ENCODE peak calls at places on chromosomes 2 and 18, in seven cellular contexts. M is AG04450, H is WTC11, K is NCI-H526, W is GM12892, A is naive B cell, E is T-cell. Z is an unnamed sample.

GRCh38 chr2:222714361-222715256 is 43.2 kb downstream of the MOGAT1 start:
- DNase-seq in H (no peak), M (no peak), E (no peak), W (no peak), A (no peak), K (no peak), Z (no peak)

GRCh38 chr18:3647636-3648035 is 197.7 kb downstream of the TGIF1 start:
- DNase-seq in M (no peak), K (no peak), A (no peak), H (no peak), E (no peak), W (no peak), Z (no peak)

GRCh38 chr2:127721978-127722355 is 20.7 kb downstream of the SFT2D3 start:
- DNase-seq in A (no peak), E (no peak), M (no peak), K (no peak), H (no peak), W (no peak), Z (peak; percentile 31)

GRCh38 chr2:42971947-42972736 is 179.8 kb upstream of the HAAO start:
- DNase-seq in A (no peak), K (no peak), H (no peak), W (no peak), E (no peak), M (no peak), Z (no peak)

GRCh38 chr18:34661464-34662087 is 48.5 kb upstream of the DTNA start:
- DNase-seq in E (no peak), M (peak; percentile 7), A (no peak), W (peak; percentile 16), K (peak; percentile 38), H (no peak), Z (peak; percentile 60)

GRCh38 chr2:55010915-55011314 is 39.3 kb downstream of the RTN4 start:
- DNase-seq in A (no peak), M (no peak), W (no peak), H (no peak), K (no peak), E (no peak), Z (peak; percentile 51)

GRCh38 chr2:182954789-182955188 is 83.5 kb downstream of the NCKAP1 start:
- DNase-seq in M (no peak), A (no peak), K (no peak), E (no peak), H (no peak), W (no peak), Z (no peak)

GRCh38 chr2:237128845-237129592 is 43.3 kb downstream of the COPS8 start:
- DNase-seq in W (no peak), M (no peak), E (no peak), A (no peak), H (no peak), K (no peak), Z (no peak)

GRCh38 chr18:54255141-54255540 is 14.2 kb upstream of the POLI start:
- DNase-seq in A (no peak), E (no peak), H (no peak), M (no peak), K (peak; percentile 30), W (no peak), Z (no peak)

GRCh38 chr2:89844221-89844943 is 1152.9 kb downstream of the RPIA start:
- DNase-seq in K (no peak), W (no peak), A (no peak), H (no peak), E (no peak), M (no peak), Z (no peak)

GRCh38 chr2:128414351-128414750 is 95.7 kb upstream of the HS6ST1 start:
- DNase-seq in A (no peak), E (no peak), K (no peak), W (no peak), M (no peak), H (no peak), Z (no peak)

GRCh38 chr2:65465857-65466256 is 33.5 kb upstream of the SPRED2 start:
- DNase-seq in E (no peak), H (no peak), M (no peak), A (no peak), K (peak; percentile 33), W (no peak), Z (no peak)

GRCh38 chr18:42533010-42533409 is 578.0 kb downstream of the PIK3C3 start:
- DNase-seq in H (no peak), K (no peak), M (no peak), W (no peak), A (no peak), E (no peak), Z (no peak)

GRCh38 chr18:9273221-9273620 is 61.4 kb upstream of the TWSG1 start:
- DNase-seq in A (no peak), W (no peak), E (no peak), K (no peak), M (no peak), H (no peak), Z (no peak)

GRCh38 chr2:217933326-217933993 is 69.3 kb downstream of the TNS1 start:
- DNase-seq in M (no peak), K (peak; percentile 54), E (no peak), A (no peak), H (no peak), W (no peak), Z (no peak)

GRCh38 chr2:218397502-218398436 is 1.9 kb upstream of the CTDSP1 start:
- DNase-seq in H (peak; percentile 52), W (peak; percentile 60), M (no peak), A (peak; percentile 34), K (peak; percentile 65), E (peak; percentile 41), Z (peak; percentile 86)

GRCh38 chr18:46622999-46623398 is 34.0 kb downstream of the LOXHD1 start:
- DNase-seq in A (no peak), E (no peak), H (no peak), K (peak; percentile 18), M (no peak), W (no peak), Z (no peak)

GRCh38 chr2:143150287-143150686 is 21.1 kb downstream of the ARHGAP15 start:
- DNase-seq in A (peak; percentile 64), M (no peak), E (no peak), W (no peak), H (no peak), K (no peak), Z (no peak)

GRCh38 chr2:148279216-148279615 is 258.3 kb downstream of the MBD5 start:
- DNase-seq in K (no peak), E (no peak), W (no peak), H (no peak), A (no peak), M (no peak), Z (no peak)

GRCh38 chr18:36419188-36419912 is 121.8 kb downstream of the FHOD3 start:
- DNase-seq in K (no peak), W (no peak), A (no peak), H (no peak), M (peak; percentile 30), E (no peak), Z (no peak)

GRCh38 chr2:44189104-44189503 is 20.4 kb downstream of the PPM1B start:
- DNase-seq in M (no peak), A (no peak), W (no peak), E (no peak), K (no peak), H (no peak), Z (no peak)

GRCh38 chr2:20148841-20149702 is 75.9 kb downstream of the SDC1 start:
- DNase-seq in K (no peak), M (no peak), W (no peak), H (no peak), A (no peak), E (no peak), Z (peak; percentile 91)

GRCh38 chr18:74064510-74064909 is 83.1 kb downstream of the FBXO15 start:
- DNase-seq in E (no peak), H (no peak), W (no peak), M (no peak), K (no peak), A (peak; percentile 51), Z (no peak)

GRCh38 chr2:172811027-172811426 is 75.4 kb downstream of the RAPGEF4 start:
- DNase-seq in A (no peak), W (no peak), E (no peak), H (no peak), M (no peak), K (no peak), Z (peak; percentile 34)

GRCh38 chr2:81389203-81389602 is 1084.7 kb upstream of the LRRTM1 start:
- DNase-seq in K (peak; percentile 15), H (no peak), E (no peak), M (no peak), A (no peak), W (no peak), Z (no peak)

GRCh38 chr2:241430178-241430577 is 74.1 kb downstream of the FARP2 start:
- DNase-seq in E (no peak), M (no peak), A (no peak), K (no peak), H (no peak), W (no peak), Z (no peak)

GRCh38 chr2:61549546-61549945 is 11.4 kb upstream of the XPO1 start:
- DNase-seq in M (no peak), K (no peak), E (no peak), H (no peak), W (no peak), A (no peak), Z (no peak)

GRCh38 chr2:39481611-39482010 is 44.5 kb upstream of the MAP4K3 start:
- DNase-seq in M (no peak), E (no peak), W (no peak), K (no peak), H (no peak), A (no peak), Z (peak; percentile 69)

GRCh38 chr2:241565413-241565812 is 6.9 kb downstream of the BOK start:
- DNase-seq in A (no peak), E (no peak), W (no peak), H (no peak), M (no peak), K (no peak), Z (no peak)

GRCh38 chr2:116918574-116918973 is 895.9 kb upstream of the DDX18 start:
- DNase-seq in M (no peak), E (no peak), K (no peak), W (no peak), H (no peak), A (no peak), Z (no peak)

GRCh38 chr2:187775196-187775595 is 221.0 kb upstream of the TFPI start:
- DNase-seq in K (no peak), M (no peak), W (no peak), H (no peak), A (no peak), E (no peak), Z (no peak)

GRCh38 chr18:48902856-48903601 is 47.7 kb downstream of the SMAD7 start:
- DNase-seq in K (no peak), A (no peak), E (no peak), M (no peak), H (no peak), W (no peak), Z (peak; percentile 33)

GRCh38 chr2:45988879-45989278 is 308.3 kb upstream of the EPAS1 start:
- DNase-seq in A (no peak), H (no peak), E (no peak), K (no peak), M (no peak), W (no peak), Z (no peak)

GRCh38 chr2:99032786-99033185 is 96.8 kb upstream of the CRACDL start:
- DNase-seq in E (no peak), A (no peak), W (no peak), K (no peak), H (no peak), M (no peak), Z (peak; percentile 1)

Z was measured in EL.